ENCODE peak calls at places on chromosomes 11 and 22, in four cellular contexts. P, Z, R and H are unnamed samples.

GRCh38 chr22:38485783-38486182 is 17.9 kb downstream of the KDELR3 start:
- DNase-seq in R (peak), Z (no peak), P (no peak), H (no peak)

GRCh38 chr11:85590848-85591483 is 36.2 kb downstream of the DLG2 start:
- DNase-seq in P (peak), Z (no peak), R (peak), H (peak)

GRCh38 chr11:119101367-119101758 is 290 bp downstream of the DPAGT1 start:
- DNase-seq in P (no peak), R (peak), Z (peak), H (no peak)

GRCh38 chr11:1603629-1604028 is 4.6 kb downstream of the KRTAP5-3 start:
- DNase-seq in R (no peak), P (no peak), Z (no peak), H (no peak)

GRCh38 chr22:27879923-27880322 is 39.1 kb downstream of the PITPNB start:
- DNase-seq in P (peak), Z (no peak), R (peak), H (peak)

GRCh38 chr11:8285228-8285627 is 21.6 kb upstream of the LMO1 start:
- DNase-seq in P (no peak), R (no peak), Z (no peak), H (no peak)

GRCh38 chr22:38135133-38135706 is 24.7 kb upstream of the BAIAP2L2 start:
- DNase-seq in R (peak), Z (no peak), P (peak), H (peak)

GRCh38 chr11:70247710-70248072 is 22.8 kb upstream of the PPFIA1 start:
- DNase-seq in Z (no peak), R (no peak), P (no peak), H (no peak)

GRCh38 chr11:4619514-4619913 is 11.5 kb upstream of the TRIM68 start:
- DNase-seq in Z (no peak), R (no peak), P (no peak), H (no peak)

GRCh38 chr11:29844701-29845379 is 172.0 kb downstream of the KCNA4 start:
- DNase-seq in P (no peak), R (no peak), Z (no peak), H (peak)

GRCh38 chr22:37823134-37823985 is at the start of gene GALR3:
- DNase-seq in P (no peak), Z (no peak), R (no peak), H (no peak)

GRCh38 chr11:125079878-125080530 is 16.9 kb downstream of the SLC37A2 start:
- DNase-seq in R (no peak), P (no peak), Z (no peak), H (no peak)

GRCh38 chr22:49151256-49152131 is 676.2 kb downstream of the BRD1 start:
- DNase-seq in R (no peak), Z (no peak), P (no peak), H (no peak)

GRCh38 chr22:43011079-43011478 is 3.9 kb downstream of the PACSIN2 start:
- DNase-seq in Z (no peak), R (no peak), P (no peak), H (no peak)

GRCh38 chr22:43014876-43015676 is at the start of gene PACSIN2:
- DNase-seq in P (peak), R (peak), Z (peak), H (peak)

GRCh38 chr22:43014062-43014875 is 680 bp downstream of the PACSIN2 start:
- DNase-seq in R (peak), Z (peak), P (no peak), H (peak)

GRCh38 chr22:43013355-43014061 is 1.4 kb downstream of the PACSIN2 start:
- DNase-seq in R (peak), Z (no peak), P (no peak), H (no peak)

DNA sequence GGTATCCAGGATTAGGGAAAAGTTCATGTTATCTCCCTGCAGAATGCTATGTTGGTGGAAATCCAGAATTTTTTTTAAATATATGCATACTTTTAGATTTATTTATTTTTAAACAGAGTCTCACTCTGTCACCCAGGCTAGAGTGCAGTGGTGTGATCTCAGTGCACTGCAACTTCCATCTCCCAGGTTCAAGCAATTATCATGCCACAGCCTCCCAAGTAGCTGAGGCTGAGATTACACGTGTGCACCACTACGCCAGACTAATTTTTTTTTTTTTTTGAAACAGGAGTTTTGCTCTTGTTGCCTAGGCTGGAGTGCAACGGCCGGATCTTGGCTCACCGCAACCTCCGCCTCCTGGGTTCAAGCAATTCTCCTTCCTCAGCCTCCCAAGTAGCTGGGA is 2.6 kb downstream of the PACSIN2 start:
- DNase-seq in R (no peak), P (no peak), Z (no peak), H (no peak)
- H3K4me3 ChIP-seq in R (no peak), P (no peak), Z (no peak), H (no peak)

GRCh38 chr11:5808500-5809121 is at the start of gene OR52N2:
- DNase-seq in Z (peak), P (peak), R (peak), H (peak)
- H3K4me3 ChIP-seq in Z (no peak), P (peak), R (peak), H (peak)

GRCh38 chr11:60858731-60859464 is 3.1 kb upstream of the PTGDR2 start:
- DNase-seq in P (no peak), R (peak), Z (no peak), H (no peak)

GRCh38 chr11:60859616-60860250 is 4.0 kb upstream of the PTGDR2 start:
- DNase-seq in P (no peak), Z (no peak), R (no peak), H (no peak)

GRCh38 chr11:60858236-60858635 is 2.5 kb upstream of the PTGDR2 start:
- DNase-seq in R (no peak), Z (no peak), P (no peak), H (no peak)

GRCh38 chr11:60855726-60856633 is at the start of gene PTGDR2:
- DNase-seq in R (peak), Z (no peak), P (no peak), H (no peak)

GRCh38 chr11:60857378-60858232 is 1.9 kb upstream of the PTGDR2 start:
- DNase-seq in P (no peak), R (no peak), Z (no peak), H (peak)
- H3K4me3 ChIP-seq in P (no peak), R (no peak), Z (no peak), H (no peak)

GRCh38 chr11:47247502-47247901 is 1.1 kb downstream of the ACP2 start:
- DNase-seq in Z (no peak), R (no peak), P (no peak), H (no peak)
- H3K4me3 ChIP-seq in Z (no peak), R (peak), P (peak), H (no peak)

DNA sequence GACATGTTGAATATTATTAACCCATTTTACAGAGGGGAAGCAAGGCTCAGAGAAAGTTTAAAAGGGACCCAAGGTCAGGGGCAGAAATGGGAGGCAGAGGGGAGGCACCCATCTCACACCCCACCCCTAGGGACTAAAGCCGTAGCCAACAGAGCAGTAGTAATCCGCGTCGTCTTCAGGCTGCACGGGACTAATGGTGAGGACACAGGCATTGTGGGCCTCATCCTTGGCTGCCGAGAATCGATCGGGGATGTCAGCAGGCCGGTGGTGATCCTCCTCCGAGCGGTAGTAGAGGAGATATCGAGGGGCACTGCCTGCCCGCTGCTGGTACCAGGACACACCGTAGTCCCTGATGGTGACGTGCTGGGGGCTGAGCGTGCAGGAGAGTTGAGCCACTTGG is 1.5 kb downstream of the VPREB3 start:
- DNase-seq in Z (no peak), P (no peak), R (no peak), H (no peak)
- H3K4me3 ChIP-seq in Z (no peak), P (no peak), R (no peak), H (no peak)

DNA sequence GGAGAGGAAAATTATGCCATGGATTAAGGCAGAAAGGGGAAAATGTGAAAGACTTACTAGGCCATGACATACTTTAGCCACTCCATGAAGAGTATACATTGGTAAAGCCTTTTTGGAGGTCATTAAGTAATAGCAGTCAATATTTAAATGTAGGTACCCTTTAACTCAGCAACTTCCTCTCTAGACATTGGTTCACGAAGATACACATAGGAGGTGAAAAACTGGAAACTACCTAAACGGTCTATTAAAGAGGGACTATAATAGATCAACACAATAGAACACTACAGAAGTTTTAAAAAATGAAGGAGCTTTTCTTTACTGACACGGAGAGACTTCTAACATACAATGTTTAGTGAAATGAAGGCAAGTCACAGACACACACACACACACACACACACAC is 68.2 kb upstream of the BMAL1 start:
- DNase-seq in R (no peak), Z (no peak), P (no peak), H (no peak)
- H3K4me3 ChIP-seq in R (no peak), Z (no peak), P (no peak), H (no peak)